ENCODE peak calls at places on chromosomes 11 and 22, in four cellular contexts. R, S, O and U are unnamed samples.

GRCh38 chr22:46065733-46066454 is 84.4 kb upstream of the PPARA start:
- DNase-seq in R (no peak), S (no peak), O (no peak), U (no peak)

GRCh38 chr22:41009222-41009948 is 58.2 kb downstream of the RBX1 start:
- DNase-seq in R (no peak), S (no peak), O (no peak), U (peak; percentile 35)

GRCh38 chr11:31690041-31690440 is 121.1 kb downstream of the PAX6 start:
- DNase-seq in R (no peak), S (no peak), O (no peak), U (no peak)

GRCh38 chr11:69818243-69819108 is 740 bp downstream of the FGF3 start:
- DNase-seq in R (no peak), S (no peak), O (peak; percentile 68), U (no peak)

GRCh38 chr11:113341388-113342165 is 27.2 kb downstream of the TTC12 start:
- DNase-seq in R (no peak), S (no peak), O (no peak), U (no peak)

GRCh38 chr22:20031732-20032406 is 11.0 kb downstream of the TANGO2 start:
- DNase-seq in R (no peak), S (no peak), O (no peak), U (peak; percentile 70)

GRCh38 chr22:28734393-28734792 is 7.2 kb downstream of the CHEK2 start:
- DNase-seq in R (no peak), S (no peak), O (no peak), U (no peak)

GRCh38 chr11:33444835-33445594 is 187.8 kb downstream of the HIPK3 start:
- DNase-seq in R (no peak), S (no peak), O (no peak), U (no peak)

GRCh38 chr11:7605544-7605943 is 67.8 kb downstream of the CYB5R2 start:
- DNase-seq in R (no peak), S (no peak), O (no peak), U (no peak)

GRCh38 chr22:37601540-37602442 is 6.8 kb upstream of the GGA1 start:
- DNase-seq in R (no peak), S (peak; percentile 67), O (peak; percentile 85), U (no peak)

GRCh38 chr22:43436536-43437267 is 24.9 kb downstream of the MPPED1 start:
- DNase-seq in R (no peak), S (no peak), O (no peak), U (no peak)

GRCh38 chr11:61830318-61831105 is 2.4 kb downstream of the FADS2 start:
- DNase-seq in R (no peak), S (no peak), O (no peak), U (no peak)

GRCh38 chr11:123577081-123577598 is 77.3 kb downstream of the SCN3B start:
- DNase-seq in R (peak; percentile 54), S (no peak), O (peak; percentile 77), U (no peak)

GRCh38 chr22:22197993-22198402 is 46.6 kb upstream of the VPREB1 start:
- DNase-seq in R (no peak), S (no peak), O (no peak), U (no peak)

GRCh38 chr11:102763440-102763839 is 17.0 kb downstream of the MMP10 start:
- DNase-seq in R (no peak), S (no peak), O (no peak), U (no peak)

GRCh38 chr11:13962198-13962561 is 343 bp upstream of the SPON1 start:
- DNase-seq in R (no peak), S (no peak), O (no peak), U (no peak)

GRCh38 chr11:122097419-122098001 is 18.5 kb downstream of the BLID start:
- DNase-seq in R (no peak), S (no peak), O (peak; percentile 16), U (no peak)

GRCh38 chr22:41699264-41700104 is at the start of gene MEI1:
- DNase-seq in R (peak; percentile 83), S (peak; percentile 44), O (peak; percentile 15), U (peak; percentile 85)

GRCh38 chr11:90241414-90241813 is 18.6 kb upstream of the CHORDC1 start:
- DNase-seq in R (no peak), S (no peak), O (no peak), U (no peak)

GRCh38 chr11:27976262-27976661 is 131.7 kb downstream of the KIF18A start:
- DNase-seq in R (no peak), S (no peak), O (no peak), U (no peak)

GRCh38 chr11:26580929-26581328 is 8.9 kb upstream of the MUC15 start:
- DNase-seq in R (no peak), S (no peak), O (no peak), U (no peak)

GRCh38 chr11:60345489-60345888 is 18.4 kb downstream of the MS4A6E start:
- DNase-seq in R (peak; percentile 24), S (no peak), O (peak; percentile 39), U (peak; percentile 37)

GRCh38 chr22:48893288-48894063 is 934.2 kb downstream of the BRD1 start:
- DNase-seq in R (no peak), S (no peak), O (no peak), U (no peak)

GRCh38 chr11:66727282-66727882 is 1.6 kb downstream of the SPTBN2 start:
- DNase-seq in R (no peak), S (no peak), O (peak; percentile 65), U (no peak)

GRCh38 chr22:42686756-42687491 is 33.7 kb downstream of the A4GALT start:
- DNase-seq in R (no peak), S (no peak), O (no peak), U (no peak)

GRCh38 chr22:34804588-34804987 is 261.4 kb upstream of the ISX start:
- DNase-seq in R (no peak), S (no peak), O (peak; percentile 50), U (no peak)
- TF ChIP-seq CTCF in R (no peak), S (no peak), O (peak; percentile 49), U (no peak)

GRCh38 chr11:825366-826231 is 2.1 kb upstream of the CRACR2B start:
- DNase-seq in R (no peak), S (no peak), O (no peak), U (peak; percentile 79)

GRCh38 chr11:824292-824880 is 3.3 kb upstream of the CRACR2B start:
- DNase-seq in R (no peak), S (no peak), O (no peak), U (peak; percentile 66)

GRCh38 chr11:826836-827145 is 928 bp upstream of the CRACR2B start:
- DNase-seq in R (no peak), S (no peak), O (no peak), U (no peak)

GRCh38 chr11:823441-824291 is 4.1 kb upstream of the CRACR2B start:
- DNase-seq in R (no peak), S (no peak), O (no peak), U (no peak)

DNA sequence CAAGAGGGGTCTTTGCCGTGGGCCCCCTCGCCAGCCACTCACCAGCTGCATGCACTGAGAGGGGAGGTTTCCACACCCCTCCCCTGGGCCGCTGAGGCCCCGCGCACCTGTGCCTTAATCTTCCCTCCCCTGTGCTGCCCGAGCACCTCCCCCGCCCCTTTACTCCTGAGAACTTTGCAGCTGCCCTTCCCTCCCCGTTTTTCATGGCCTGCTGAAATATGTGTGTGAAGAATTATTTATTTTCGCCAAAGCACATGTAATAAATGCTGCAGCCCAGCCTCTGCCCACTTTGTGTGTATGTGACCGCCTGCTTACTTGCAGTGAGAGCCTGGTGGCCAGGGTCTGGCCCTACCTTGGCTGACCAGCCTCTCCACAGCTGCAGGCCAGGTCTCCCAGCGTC is 2.8 kb upstream of the CRACR2B start:
- DNase-seq in R (no peak), S (no peak), O (no peak), U (no peak)
- H3K4me1 ChIP-seq in R (peaks cover 19% of the 10 kb centered on the region), S (peaks cover 62% of the 10 kb centered on the region), O (peaks cover 31% of the 10 kb centered on the region), U (peaks cover 68% of the 10 kb centered on the region)

GRCh38 chr22:31105282-31105929 is 2.0 kb downstream of the SELENOM start:
- DNase-seq in R (no peak), S (no peak), O (no peak), U (no peak)

GRCh38 chr22:31102441-31103081 is 4.8 kb downstream of the SELENOM start:
- DNase-seq in R (peak; percentile 41), S (no peak), O (no peak), U (peak; percentile 62)

GRCh38 chr22:31104869-31105268 is 2.5 kb downstream of the SELENOM start:
- DNase-seq in R (no peak), S (no peak), O (peak; percentile 90), U (no peak)

GRCh38 chr22:31103111-31103510 is 4.3 kb downstream of the SELENOM start:
- DNase-seq in R (no peak), S (no peak), O (no peak), U (no peak)

DNA sequence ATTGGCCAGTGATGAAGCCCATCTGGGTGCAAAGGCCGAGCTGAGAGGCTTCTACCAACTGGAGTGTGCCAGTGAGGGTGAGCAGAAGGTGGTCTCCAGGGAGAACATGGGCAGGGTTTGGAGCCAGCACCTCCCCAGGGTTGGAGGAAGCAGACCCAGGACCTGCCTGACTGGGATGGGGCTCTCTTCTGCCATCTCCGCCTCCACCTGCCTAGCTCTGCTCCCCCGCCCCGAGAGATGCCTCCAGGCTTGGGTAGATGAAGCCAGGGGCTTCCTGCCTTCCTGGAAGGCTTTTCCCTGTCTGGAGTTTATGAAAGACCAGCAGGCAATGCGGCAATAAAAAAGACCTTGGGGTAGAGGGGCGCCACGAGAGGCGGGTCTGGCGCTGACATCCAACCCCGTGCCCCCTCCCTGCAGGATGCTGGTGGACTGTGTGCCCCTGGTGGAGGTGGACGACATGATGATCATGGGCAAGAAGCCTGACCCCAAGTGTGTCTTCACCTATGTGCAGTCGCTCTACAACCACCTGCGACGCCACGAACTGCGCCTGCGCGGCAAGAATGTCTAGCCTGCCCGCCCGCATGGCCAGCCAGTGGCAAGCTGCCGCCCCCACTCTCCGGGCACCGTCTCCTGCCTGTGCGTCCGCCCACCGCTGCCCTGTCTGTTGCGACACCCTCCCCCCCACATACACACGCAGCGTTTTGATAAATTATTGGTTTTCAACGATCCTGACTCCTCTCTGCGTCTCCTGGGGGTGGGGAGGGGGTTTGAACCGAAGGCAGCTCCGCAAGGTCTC is 3.3 kb downstream of the SELENOM start:
- DNase-seq in R (no peak), S (no peak), O (no peak), U (peak; percentile 46)
- TF ChIP-seq CTCF in R (no peak), S (no peak), O (no peak), U (no peak)

GRCh38 chr11:73170140-73170539 is 28.0 kb upstream of the FCHSD2 start:
- DNase-seq in R (no peak), S (no peak), O (no peak), U (no peak)

GRCh38 chr11:73167555-73167954 is 25.4 kb upstream of the FCHSD2 start:
- DNase-seq in R (no peak), S (no peak), O (no peak), U (no peak)

GRCh38 chr11:73171762-73172161 is 29.6 kb upstream of the FCHSD2 start:
- DNase-seq in R (no peak), S (no peak), O (no peak), U (no peak)

GRCh38 chr11:73172992-73173656 is 31.0 kb upstream of the FCHSD2 start:
- DNase-seq in R (no peak), S (no peak), O (no peak), U (no peak)

DNA sequence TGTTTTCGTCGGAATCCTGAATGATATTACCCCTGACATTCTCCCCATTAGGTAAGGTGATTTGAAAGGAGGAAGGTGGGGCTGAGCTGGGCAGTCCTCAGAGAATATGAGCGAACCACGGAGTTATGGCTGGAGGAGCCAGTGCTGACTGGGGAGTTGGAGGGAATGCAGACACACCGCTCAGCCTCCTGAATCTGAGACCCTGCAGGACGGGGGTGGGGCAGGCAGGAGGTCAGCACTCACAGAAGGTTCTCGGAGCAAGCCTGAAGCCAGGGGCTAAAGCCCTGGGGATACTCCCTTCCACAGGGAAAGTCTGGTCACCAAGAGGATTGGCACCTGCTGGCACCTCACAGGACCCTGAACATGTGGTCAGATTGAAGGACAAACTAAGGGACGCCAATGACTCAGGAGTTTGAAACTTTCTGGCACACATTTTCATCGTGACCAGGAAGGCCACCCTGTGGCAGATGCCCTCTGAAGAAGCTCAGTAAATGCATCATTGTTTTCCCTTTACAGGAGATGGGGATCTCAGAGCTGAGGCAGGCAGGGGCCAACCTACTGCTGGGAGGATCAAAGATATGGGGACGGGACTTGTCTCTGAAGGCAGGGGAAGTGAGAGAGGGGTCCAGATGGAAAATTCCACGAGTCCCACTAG is 26.9 kb upstream of the FCHSD2 start:
- DNase-seq in R (no peak), S (no peak), O (no peak), U (peak; percentile 14)
- H3K4me1 ChIP-seq in R (no peaks in the 10 kb centered on the region), S (no peaks in the 10 kb centered on the region), O (peaks cover 18% of the 10 kb centered on the region), U (no peaks in the 10 kb centered on the region)